ENCODE peak calls at places on chromosomes 13 and 19, in four cellular contexts. One of them, this sample, is unnamed.

GRCh38 chr19:48490980-48491792 is 20.4 kb downstream of the LMTK3 start:
- DNase-seq in right atrium auricular region: no peak
- DNase-seq in heart right ventricle: no peak
- DNase-seq in Panc1: no peak
- DNase-seq in this sample: peak; percentile 58

GRCh38 chr13:48233886-48234488 is 981 bp downstream of the ITM2B start:
- DNase-seq in right atrium auricular region: no peak
- DNase-seq in heart right ventricle: no peak
- DNase-seq in Panc1: no peak
- DNase-seq in this sample: no peak

GRCh38 chr19:20028611-20029010 is 10.7 kb downstream of the ZNF682 start:
- DNase-seq in right atrium auricular region: no peak
- DNase-seq in heart right ventricle: no peak
- DNase-seq in Panc1: no peak
- DNase-seq in this sample: no peak

GRCh38 chr13:107534548-107534947 is 680.8 kb downstream of the LIG4 start:
- DNase-seq in right atrium auricular region: no peak
- DNase-seq in heart right ventricle: no peak
- DNase-seq in Panc1: no peak
- DNase-seq in this sample: no peak

GRCh38 chr13:110493613-110494012 is 67.9 kb downstream of the RAB20 start:
- DNase-seq in right atrium auricular region: no peak
- DNase-seq in heart right ventricle: no peak
- DNase-seq in Panc1: no peak
- DNase-seq in this sample: no peak

GRCh38 chr13:114019367-114019766 is 45.5 kb upstream of the C13orf46 start:
- DNase-seq in right atrium auricular region: no peak
- DNase-seq in heart right ventricle: no peak
- DNase-seq in Panc1: no peak
- DNase-seq in this sample: peak; percentile 25

GRCh38 chr13:29589234-29589633 is 6.3 kb downstream of the SLC7A1 start:
- DNase-seq in right atrium auricular region: no peak
- DNase-seq in heart right ventricle: no peak
- DNase-seq in Panc1: no peak
- DNase-seq in this sample: no peak

GRCh38 chr13:100818706-100819105 is 144.1 kb upstream of the TMTC4 start:
- DNase-seq in right atrium auricular region: no peak
- DNase-seq in heart right ventricle: no peak
- DNase-seq in Panc1: no peak
- DNase-seq in this sample: no peak

GRCh38 chr13:37648604-37649003 is 50.0 kb upstream of the POSTN start:
- DNase-seq in right atrium auricular region: no peak
- DNase-seq in heart right ventricle: no peak
- DNase-seq in Panc1: no peak
- DNase-seq in this sample: no peak

GRCh38 chr13:33015275-33015674 is 948 bp upstream of the KL start:
- DNase-seq in right atrium auricular region: no peak
- DNase-seq in heart right ventricle: no peak
- DNase-seq in Panc1: no peak
- DNase-seq in this sample: no peak
- H3K27ac ChIP-seq in right atrium auricular region: peak overlapping the region; percentile 80
- H3K27ac ChIP-seq in heart right ventricle: peak overlapping the region; percentile 92
- H3K27ac ChIP-seq in Panc1: no peak overlapping the region
- H3K27ac ChIP-seq in this sample: no peak overlapping the region

DNA sequence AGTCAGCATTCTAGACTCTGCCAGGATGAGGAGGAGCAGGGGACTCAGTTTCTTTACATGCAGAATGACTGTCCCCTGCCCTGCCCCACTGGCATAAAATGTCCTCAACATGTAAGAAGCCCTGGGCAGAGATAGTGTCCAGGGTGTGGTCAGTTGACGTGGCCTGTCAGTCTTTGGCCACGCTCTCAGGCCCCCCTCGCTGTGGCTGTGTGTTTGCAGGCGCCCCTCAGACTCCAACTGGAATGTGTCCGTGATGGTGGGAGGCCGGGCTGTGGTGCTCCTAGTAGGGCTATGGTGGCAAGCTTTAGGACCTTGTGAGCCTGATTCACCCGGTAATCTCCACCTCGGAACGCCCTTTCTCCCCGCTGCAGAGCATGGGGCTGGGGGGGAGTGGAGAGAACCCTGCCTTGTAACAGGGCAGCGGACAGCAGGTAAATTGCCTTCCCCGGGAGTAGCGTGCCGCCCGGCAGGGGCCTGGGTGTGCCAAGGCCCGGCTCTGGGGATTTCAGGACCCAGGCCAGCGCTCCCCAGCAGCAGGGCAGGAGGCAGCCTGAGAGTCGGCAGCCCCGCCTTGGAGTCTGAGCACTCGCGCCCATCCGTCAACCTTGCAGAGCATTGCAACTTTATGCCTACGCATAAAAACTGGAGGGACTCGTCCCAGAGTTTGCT is 62.3 kb downstream of the CHST8 start:
- DNase-seq in right atrium auricular region: no peak
- DNase-seq in heart right ventricle: peak; percentile 33
- DNase-seq in Panc1: no peak
- DNase-seq in this sample: no peak
- H3K27ac ChIP-seq in right atrium auricular region: no peak overlapping the region
- H3K27ac ChIP-seq in heart right ventricle: no peak overlapping the region
- H3K27ac ChIP-seq in Panc1: no peak overlapping the region
- H3K27ac ChIP-seq in this sample: no peak overlapping the region

GRCh38 chr19:2982983-2983350 is 5.6 kb downstream of the TLE6 start:
- DNase-seq in right atrium auricular region: peak; percentile 95
- DNase-seq in heart right ventricle: peak; percentile 91
- DNase-seq in Panc1: no peak
- DNase-seq in this sample: no peak
- H3K27ac ChIP-seq in right atrium auricular region: peak overlapping the region; percentile 83
- H3K27ac ChIP-seq in heart right ventricle: peak overlapping the region; percentile 62
- H3K27ac ChIP-seq in Panc1: no peak overlapping the region
- H3K27ac ChIP-seq in this sample: no peak overlapping the region

DNA sequence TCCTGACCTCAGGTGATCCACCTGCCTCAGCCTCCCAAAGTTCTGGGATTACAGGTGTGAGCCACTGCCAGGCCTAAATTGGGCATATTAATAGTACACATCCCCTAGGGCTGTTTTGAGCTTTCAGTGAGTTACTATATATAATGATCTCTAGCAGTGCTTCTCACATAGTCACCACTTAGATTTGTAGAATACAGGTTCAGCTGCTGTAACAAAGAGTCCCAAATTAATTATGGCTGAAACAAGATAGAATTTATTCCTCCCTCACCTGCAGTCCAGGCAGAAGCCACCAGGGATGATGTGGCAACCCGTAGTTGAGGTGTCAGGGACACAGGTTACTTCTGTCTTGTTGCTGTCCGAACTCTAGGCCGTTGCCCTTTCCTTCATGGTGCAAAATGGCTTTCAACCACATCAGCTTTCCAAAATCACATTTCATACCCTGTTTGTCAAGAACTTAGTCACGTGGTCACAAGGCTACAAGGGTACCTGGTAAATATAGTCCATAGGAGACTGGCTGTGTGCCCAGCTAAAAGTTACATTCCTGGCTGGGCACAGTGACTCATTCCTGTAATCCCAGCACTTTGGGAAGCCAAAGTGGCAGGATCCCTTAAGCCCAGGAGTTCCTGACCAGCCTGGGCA is 2.9 kb downstream of the PROSER3 start:
- DNase-seq in right atrium auricular region: no peak
- DNase-seq in heart right ventricle: no peak
- DNase-seq in Panc1: no peak
- DNase-seq in this sample: no peak
- H3K27ac ChIP-seq in right atrium auricular region: no peak overlapping the region
- H3K27ac ChIP-seq in heart right ventricle: no peak overlapping the region
- H3K27ac ChIP-seq in Panc1: no peak overlapping the region
- H3K27ac ChIP-seq in this sample: no peak overlapping the region

GRCh38 chr13:30608364-30608763 is 9.4 kb upstream of the USPL1 start:
- DNase-seq in right atrium auricular region: no peak
- DNase-seq in heart right ventricle: no peak
- DNase-seq in Panc1: no peak
- DNase-seq in this sample: no peak
- H3K27ac ChIP-seq in right atrium auricular region: no peak overlapping the region
- H3K27ac ChIP-seq in heart right ventricle: no peak overlapping the region
- H3K27ac ChIP-seq in Panc1: no peak overlapping the region
- H3K27ac ChIP-seq in this sample: no peak overlapping the region

GRCh38 chr19:10661946-10662345 is 7.8 kb downstream of the ILF3 start:
- DNase-seq in right atrium auricular region: no peak
- DNase-seq in heart right ventricle: no peak
- DNase-seq in Panc1: no peak
- DNase-seq in this sample: no peak
- H3K27ac ChIP-seq in right atrium auricular region: no peak overlapping the region
- H3K27ac ChIP-seq in heart right ventricle: no peak overlapping the region
- H3K27ac ChIP-seq in Panc1: no peak overlapping the region
- H3K27ac ChIP-seq in this sample: no peak overlapping the region

GRCh38 chr13:26424181-26424580 is 133.3 kb upstream of the WASF3 start:
- DNase-seq in right atrium auricular region: peak; percentile 64
- DNase-seq in heart right ventricle: peak; percentile 33
- DNase-seq in Panc1: no peak
- DNase-seq in this sample: no peak

GRCh38 chr13:26425439-26426358 is 131.8 kb upstream of the WASF3 start:
- DNase-seq in right atrium auricular region: no peak
- DNase-seq in heart right ventricle: no peak
- DNase-seq in Panc1: no peak
- DNase-seq in this sample: no peak

GRCh38 chr13:26420282-26420960 is 137.1 kb upstream of the WASF3 start:
- DNase-seq in right atrium auricular region: no peak
- DNase-seq in heart right ventricle: no peak
- DNase-seq in Panc1: no peak
- DNase-seq in this sample: no peak

GRCh38 chr13:26422036-26422435 is 135.4 kb upstream of the WASF3 start:
- DNase-seq in right atrium auricular region: no peak
- DNase-seq in heart right ventricle: no peak
- DNase-seq in Panc1: no peak
- DNase-seq in this sample: no peak

DNA sequence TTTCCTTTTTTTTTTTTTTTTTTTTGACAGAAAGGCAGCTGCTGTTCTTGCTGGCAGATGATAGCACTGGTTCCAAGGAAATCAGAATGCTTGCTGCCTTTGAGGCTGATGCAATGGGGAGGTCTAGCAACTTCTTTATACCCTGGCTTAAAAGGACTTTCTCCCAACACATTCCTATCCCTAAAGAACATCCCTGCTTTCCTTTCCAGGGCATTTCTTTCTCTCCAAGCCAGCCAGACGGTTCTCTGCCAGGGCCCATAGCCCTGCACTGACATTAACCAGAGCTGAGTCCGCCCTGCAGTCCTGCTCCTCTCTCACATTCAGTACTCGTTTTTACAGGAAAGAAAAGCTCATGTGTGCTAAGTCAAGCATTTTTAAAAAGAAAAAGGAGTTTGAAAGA is 133.8 kb upstream of the WASF3 start:
- DNase-seq in right atrium auricular region: peak; percentile 60
- DNase-seq in heart right ventricle: peak; percentile 41
- DNase-seq in Panc1: no peak
- DNase-seq in this sample: no peak
- H3K27ac ChIP-seq in right atrium auricular region: peak overlapping the region; percentile 69
- H3K27ac ChIP-seq in heart right ventricle: peak overlapping the region; percentile 51
- H3K27ac ChIP-seq in Panc1: no peak overlapping the region
- H3K27ac ChIP-seq in this sample: no peak overlapping the region

GRCh38 chr19:2083174-2083854 is 12.8 kb downstream of the MOB3A start:
- DNase-seq in right atrium auricular region: no peak
- DNase-seq in heart right ventricle: no peak
- DNase-seq in Panc1: no peak
- DNase-seq in this sample: peak; percentile 62

GRCh38 chr19:2089727-2090053 is 6.4 kb downstream of the MOB3A start:
- DNase-seq in right atrium auricular region: no peak
- DNase-seq in heart right ventricle: no peak
- DNase-seq in Panc1: no peak
- DNase-seq in this sample: no peak

GRCh38 chr19:2087621-2088100 is 8.5 kb downstream of the MOB3A start:
- DNase-seq in right atrium auricular region: no peak
- DNase-seq in heart right ventricle: no peak
- DNase-seq in Panc1: no peak
- DNase-seq in this sample: peak; percentile 64

GRCh38 chr19:2084993-2085720 is 11.0 kb downstream of the MOB3A start:
- DNase-seq in right atrium auricular region: peak; percentile 76
- DNase-seq in heart right ventricle: peak; percentile 59
- DNase-seq in Panc1: no peak
- DNase-seq in this sample: peak; percentile 98

DNA sequence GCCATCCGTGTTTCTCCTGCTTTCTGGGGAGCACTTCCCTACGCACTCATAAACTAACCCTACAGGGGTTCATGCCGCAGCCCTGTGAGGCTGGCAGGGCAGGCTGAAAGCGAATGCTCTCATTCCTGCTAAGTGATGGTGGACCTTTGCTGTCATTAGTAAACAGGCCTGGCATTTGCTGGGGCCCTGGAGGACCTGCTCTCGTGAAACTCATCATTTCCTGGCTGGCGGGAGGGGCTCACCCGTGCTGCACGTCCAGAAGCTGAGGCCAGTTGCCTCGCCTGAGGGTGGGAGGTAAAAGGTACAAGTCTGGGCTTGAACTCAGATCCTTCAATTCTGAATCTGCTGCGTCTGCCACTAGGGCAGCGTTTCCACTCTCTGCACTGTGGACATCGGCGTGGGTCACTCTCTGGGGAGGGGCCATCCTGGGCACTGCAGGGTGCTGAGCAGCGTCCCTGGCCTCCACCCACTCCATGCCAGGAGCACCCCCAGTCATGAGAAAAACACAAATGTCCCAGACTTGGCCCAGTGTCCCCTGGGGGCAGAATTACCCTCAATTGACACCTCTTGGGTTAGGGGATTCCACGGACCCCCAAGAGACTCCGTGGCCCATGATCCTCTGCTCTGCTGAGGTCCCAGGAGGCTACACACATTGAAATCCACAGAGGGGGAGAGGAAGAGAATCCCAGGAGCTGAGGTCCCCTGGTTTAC is 7.0 kb downstream of the MOB3A start:
- DNase-seq in right atrium auricular region: no peak
- DNase-seq in heart right ventricle: no peak
- DNase-seq in Panc1: no peak
- DNase-seq in this sample: no peak
- H3K27ac ChIP-seq in right atrium auricular region: peak overlapping the region; percentile 28
- H3K27ac ChIP-seq in heart right ventricle: no peak overlapping the region
- H3K27ac ChIP-seq in Panc1: no peak overlapping the region
- H3K27ac ChIP-seq in this sample: peak overlapping the region; percentile 24

This sample was measured in CD8-positive, alpha-beta memory T cell.